ENCODE peak calls at places on chromosomes 2 and 18, in four cellular contexts. S is esophagus squamous epithelium, V is astrocyte, F is upper lobe of right lung. J is an unnamed sample.

GRCh38 chr18:61651880-61652268 is 240.9 kb downstream of the RNF152 start:
- DNase-seq in S (no peak), V (no peak), F (no peak), J (no peak)

GRCh38 chr2:197052371-197052770 is 125.9 kb upstream of the PGAP1 start:
- DNase-seq in S (no peak), F (no peak), V (no peak), J (no peak)

GRCh38 chr2:105102963-105103421 is 65.1 kb downstream of the MRPS9 start:
- DNase-seq in S (no peak), F (no peak), V (peak), J (peak)

GRCh38 chr2:128285329-128285931 is 33.2 kb downstream of the HS6ST1 start:
- DNase-seq in S (no peak), V (no peak), F (no peak), J (no peak)

GRCh38 chr18:8974696-8975095 is 127.8 kb upstream of the NDUFV2 start:
- DNase-seq in F (no peak), S (no peak), V (no peak), J (no peak)

GRCh38 chr2:124804014-124804940 is 779.2 kb downstream of the CNTNAP5 start:
- DNase-seq in V (no peak), S (no peak), F (no peak), J (peak)

GRCh38 chr2:49616800-49617199 is 462.5 kb upstream of the FSHR start:
- DNase-seq in F (no peak), S (no peak), V (peak), J (peak)

GRCh38 chr2:10469301-10469700 is 21.2 kb upstream of the ODC1 start:
- DNase-seq in V (no peak), S (no peak), F (no peak), J (no peak)

GRCh38 chr18:62187543-62188378 is 706 bp downstream of the RELCH start:
- DNase-seq in F (peak), V (peak), S (no peak), J (peak)

GRCh38 chr18:57077786-57078552 is 68.9 kb upstream of the BOD1L2 start:
- DNase-seq in S (no peak), F (no peak), V (no peak), J (no peak)

GRCh38 chr2:197134206-197134605 is 176.4 kb downstream of the ANKRD44 start:
- DNase-seq in F (no peak), V (no peak), S (no peak), J (no peak)

GRCh38 chr2:116719841-116720240 is 1094.7 kb upstream of the DDX18 start:
- DNase-seq in S (no peak), F (no peak), V (peak), J (no peak)

GRCh38 chr2:74835831-74836674 is 2.1 kb downstream of the HK2 start:
- DNase-seq in S (no peak), F (no peak), V (peak), J (peak)

GRCh38 chr18:3688682-3689081 is 238.7 kb downstream of the TGIF1 start:
- DNase-seq in F (no peak), S (no peak), V (peak), J (peak)

GRCh38 chr2:54103454-54104314 is 11.7 kb upstream of the ACYP2 start:
- DNase-seq in V (peak), S (peak), F (no peak), J (peak)

GRCh38 chr2:145743016-145743415 is 1223.1 kb upstream of the ZEB2 start:
- DNase-seq in S (no peak), V (no peak), F (no peak), J (no peak)

GRCh38 chr2:207288628-207289027 is 122.9 kb upstream of the KLF7 start:
- DNase-seq in V (no peak), F (no peak), S (no peak), J (no peak)

GRCh38 chr2:54106631-54107454 is 8.6 kb upstream of the ACYP2 start:
- DNase-seq in V (peak), S (no peak), F (no peak), J (peak)

GRCh38 chr2:174035981-174036742 is 71.0 kb upstream of the SP3 start:
- DNase-seq in V (peak), S (no peak), F (no peak), J (peak)
- TF ChIP-seq CTCF in V (peak), S (peak), F (peak), J (peak)

DNA sequence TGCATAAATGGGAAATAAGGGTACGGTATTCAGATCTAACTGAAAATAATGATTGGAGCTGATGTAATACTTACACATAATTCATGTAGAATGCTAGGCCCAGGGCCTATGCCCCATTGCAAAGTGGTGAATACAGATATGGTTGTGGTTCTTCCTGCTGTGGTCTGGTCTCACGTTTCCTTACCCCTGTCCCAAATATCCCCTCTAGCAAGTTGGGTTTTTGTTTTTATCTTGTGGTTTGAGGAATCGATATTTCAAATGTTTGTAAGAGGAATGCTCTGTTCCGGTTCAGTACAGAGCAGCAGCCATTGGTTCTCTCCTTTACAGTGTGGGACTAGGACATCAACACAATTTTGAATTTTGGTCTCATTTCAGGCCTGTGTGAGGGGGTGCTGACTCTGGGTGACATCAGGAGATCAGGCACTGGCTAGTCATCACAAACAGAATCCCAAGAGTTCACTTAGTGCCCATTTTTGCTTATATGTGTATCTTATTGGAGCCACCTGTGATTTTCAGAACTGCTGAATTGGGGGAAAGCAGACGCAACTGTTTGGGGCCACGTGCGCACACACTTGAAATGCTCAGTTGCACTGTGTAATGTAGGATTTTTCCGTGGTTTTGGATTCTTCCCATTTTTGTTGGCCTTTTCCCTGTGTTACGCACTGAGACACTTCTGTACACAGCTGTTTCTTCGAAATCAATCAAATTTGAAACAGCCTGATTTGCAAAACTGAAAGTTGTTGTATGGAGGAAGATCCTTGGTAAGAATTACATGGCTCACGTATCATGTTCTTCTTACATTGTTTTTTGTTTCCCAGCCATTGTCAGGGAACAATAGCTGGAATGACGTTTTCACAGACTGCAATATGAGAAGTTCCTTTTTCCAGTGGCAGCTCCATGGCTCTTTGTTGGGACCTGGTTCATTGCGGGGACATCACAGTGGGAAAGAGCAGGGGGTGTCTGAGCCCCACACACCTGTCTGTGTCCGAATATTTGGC is 8.6 kb downstream of the SH3BP4 start:
- DNase-seq in V (peak), S (no peak), F (peak), J (peak)
- H3K4me3 ChIP-seq in V (no peak), S (no peak), F (no peak), J (no peak)

GRCh38 chr2:95316466-95317122 is 19.4 kb downstream of the KCNIP3 start:
- DNase-seq in S (no peak), V (peak), F (no peak), J (peak)

GRCh38 chr2:95315801-95316411 is 18.8 kb downstream of the KCNIP3 start:
- DNase-seq in V (peak), F (no peak), S (no peak), J (peak)

GRCh38 chr2:95313296-95314265 is 16.4 kb downstream of the KCNIP3 start:
- DNase-seq in F (no peak), V (no peak), S (no peak), J (no peak)

GRCh38 chr2:95314598-95314963 is 17.4 kb downstream of the KCNIP3 start:
- DNase-seq in F (no peak), S (no peak), V (no peak), J (no peak)

GRCh38 chr2:95314964-95315611 is 17.9 kb downstream of the KCNIP3 start:
- DNase-seq in V (no peak), S (no peak), F (no peak), J (peak)
- TF ChIP-seq CTCF in V (peak), S (peak), F (peak), J (peak)

GRCh38 chr2:149002891-149003740 is 35.4 kb upstream of the LYPD6B start:
- DNase-seq in V (no peak), F (no peak), S (no peak), J (no peak)
- H3K4me3 ChIP-seq in V (no peak), F (no peak), S (no peak), J (no peak)

GRCh38 chr2:231715499-231715837 is 7.1 kb downstream of the PTMA start:
- DNase-seq in F (no peak), S (no peak), V (no peak), J (no peak)
- TF ChIP-seq CTCF in F (no peak), S (no peak), V (peak), J (no peak)

GRCh38 chr2:63870679-63871078 is 29.0 kb downstream of the UGP2 start:
- DNase-seq in F (no peak), V (no peak), S (no peak), J (no peak)

GRCh38 chr2:63863707-63864106 is 22.0 kb downstream of the UGP2 start:
- DNase-seq in V (no peak), S (no peak), F (no peak), J (no peak)

GRCh38 chr2:63865159-63865799 is 23.6 kb downstream of the UGP2 start:
- DNase-seq in V (no peak), F (no peak), S (no peak), J (peak)

GRCh38 chr2:63862802-63863201 is 21.1 kb downstream of the UGP2 start:
- DNase-seq in V (peak), S (no peak), F (no peak), J (no peak)

DNA sequence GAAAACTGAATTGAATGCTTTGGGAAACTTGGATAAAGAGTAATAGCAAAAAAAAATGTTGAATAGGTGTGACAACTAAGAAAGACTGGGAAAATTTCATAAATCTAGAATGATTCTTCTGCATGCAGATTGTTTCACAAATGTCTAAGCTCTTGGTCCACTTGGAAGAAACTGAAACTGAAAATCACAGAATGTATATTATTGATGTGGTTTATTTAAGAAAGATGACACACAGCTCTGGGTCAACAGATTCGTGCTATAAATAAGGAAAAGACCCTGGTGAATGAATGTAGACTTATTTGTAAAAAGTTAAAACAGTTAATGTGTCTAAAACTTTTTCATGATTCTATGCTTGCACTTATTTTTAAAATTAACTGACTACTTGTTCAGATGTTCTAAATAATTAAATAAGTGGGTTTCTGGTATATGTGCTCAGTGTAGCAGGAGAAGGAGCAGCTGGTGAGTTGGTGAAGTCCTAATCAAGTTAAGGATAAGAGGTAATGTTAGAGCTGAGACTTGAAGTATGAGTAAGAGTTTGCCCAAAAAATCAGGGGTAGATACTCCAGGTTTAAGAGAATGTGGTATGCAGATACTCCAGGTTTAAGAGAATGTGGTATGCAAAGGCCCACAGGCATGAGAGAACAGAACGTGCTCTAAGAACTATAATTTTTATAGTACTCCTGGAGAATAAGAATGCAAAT is 24.5 kb downstream of the UGP2 start:
- DNase-seq in V (no peak), F (no peak), S (no peak), J (no peak)
- H3K4me3 ChIP-seq in V (no peak), F (no peak), S (no peak), J (no peak)

GRCh38 chr2:113799375-113799774 is 42.9 kb upstream of the SLC35F5 start:
- DNase-seq in V (no peak), F (no peak), S (no peak), J (peak)
- TF ChIP-seq CTCF in V (no peak), F (no peak), S (no peak), J (peak)

J was measured in AG10803.